ENCODE peak calls at places on chromosomes 4 and X, in ten cellular contexts. D, Z, V, I, R, M, N, U, F and J are unnamed samples.

GRCh38 chr4:44806076-44806475 is 79.7 kb upstream of the GNPDA2 start:
- DNase-seq in R (no peak), D (no peak), V (no peak), I (no peak), F (no peak), U (no peak), N (no peak), M (no peak), Z (no peak), J (no peak)

GRCh38 chr4:14906805-14907204 is 95.5 kb upstream of the CPEB2 start:
- DNase-seq in R (no peak), F (no peak), I (peak; percentile 0), N (no peak), U (no peak), Z (peak; percentile 18), D (no peak), M (peak; percentile 4), V (no peak), J (no peak)

GRCh38 chr4:168645933-168646768 is 149.3 kb downstream of the PALLD start:
- DNase-seq in I (no peak), Z (no peak), D (no peak), F (no peak), U (no peak), V (no peak), R (no peak), N (no peak), M (no peak), J (no peak)

GRCh38 chr4:36322921-36323354 is 41.5 kb downstream of the DTHD1 start:
- DNase-seq in V (no peak), U (no peak), M (no peak), I (no peak), N (no peak), D (no peak), R (no peak), F (no peak), Z (no peak), J (no peak)

GRCh38 chrX:101677028-101677427 is 17.4 kb upstream of the ARMCX2 start:
- DNase-seq in U (no peak), D (no peak), V (no peak), I (no peak), Z (no peak), R (no peak), N (no peak), F (no peak), M (no peak), J (no peak)

GRCh38 chrX:79366888-79367749 is at the start of gene ITM2A:
- DNase-seq in D (peak; percentile 7), R (peak; percentile 65), U (peak; percentile 59), M (no peak), N (no peak), Z (peak; percentile 19), I (peak; percentile 5), V (no peak), F (peak; percentile 63), J (no peak)

GRCh38 chr4:108205859-108206258 is 37.1 kb upstream of the LEF1 start:
- DNase-seq in Z (no peak), M (no peak), I (no peak), R (no peak), F (no peak), D (no peak), U (no peak), N (no peak), V (no peak), J (no peak)

GRCh38 chr4:168629561-168629960 is 132.7 kb downstream of the PALLD start:
- DNase-seq in V (no peak), D (no peak), N (no peak), F (no peak), R (no peak), U (no peak), Z (no peak), I (no peak), M (no peak), J (no peak)

GRCh38 chrX:55342533-55343501 is 78.1 kb upstream of the PAGE3 start:
- DNase-seq in R (no peak), U (no peak), M (no peak), I (peak; percentile 2), N (no peak), Z (peak; percentile 55), F (peak; percentile 18), D (peak; percentile 22), V (no peak), J (peak; percentile 22)

GRCh38 chrX:145817299-145817665 is 347 bp upstream of the SLITRK2 start:
- DNase-seq in F (no peak), D (no peak), N (no peak), R (no peak), Z (no peak), M (no peak), V (no peak), I (peak; percentile 2), U (peak; percentile 59), J (no peak)

GRCh38 chrX:139930923-139931645 is 1.8 kb downstream of the ATP11C start:
- DNase-seq in Z (peak; percentile 23), F (peak; percentile 19), U (peak; percentile 62), V (no peak), R (peak; percentile 7), I (no peak), D (peak; percentile 8), M (peak; percentile 10), N (no peak), J (peak; percentile 24)

GRCh38 chrX:124239911-124240310 is 92.5 kb upstream of the TEX13D start:
- DNase-seq in N (no peak), V (no peak), Z (no peak), R (no peak), F (no peak), U (no peak), M (no peak), D (no peak), I (no peak), J (no peak)

GRCh38 chrX:68417651-68418050 is 15.6 kb downstream of the OPHN1 start:
- DNase-seq in Z (no peak), N (no peak), M (no peak), V (no peak), U (no peak), F (no peak), R (no peak), D (no peak), I (no peak), J (no peak)

GRCh38 chr4:8507251-8507570 is 66.6 kb downstream of the TRMT44 start:
- DNase-seq in U (no peak), Z (no peak), M (no peak), I (peak; percentile 55), R (peak; percentile 48), N (peak; percentile 34), F (no peak), V (no peak), D (no peak), J (peak; percentile 63)

GRCh38 chr4:146522098-146522861 is 540 bp upstream of the SLC10A7 start:
- DNase-seq in D (peak; percentile 86), M (peak; percentile 81), N (peak; percentile 83), Z (peak; percentile 77), R (peak; percentile 87), U (peak; percentile 94), V (peak; percentile 55), F (peak; percentile 89), I (peak; percentile 82), J (peak; percentile 79)

GRCh38 chr4:152106781-152107321 is 346.0 kb upstream of the GATB start:
- DNase-seq in V (no peak), R (no peak), D (no peak), Z (no peak), N (no peak), F (no peak), I (peak; percentile 81), U (no peak), M (peak; percentile 48), J (no peak)

GRCh38 chr4:98555798-98556445 is 102.5 kb downstream of the TSPAN5 start:
- DNase-seq in Z (no peak), U (no peak), F (no peak), M (peak; percentile 47), V (no peak), N (peak; percentile 7), D (peak; percentile 74), I (peak; percentile 73), R (no peak), J (peak; percentile 49)

DNA sequence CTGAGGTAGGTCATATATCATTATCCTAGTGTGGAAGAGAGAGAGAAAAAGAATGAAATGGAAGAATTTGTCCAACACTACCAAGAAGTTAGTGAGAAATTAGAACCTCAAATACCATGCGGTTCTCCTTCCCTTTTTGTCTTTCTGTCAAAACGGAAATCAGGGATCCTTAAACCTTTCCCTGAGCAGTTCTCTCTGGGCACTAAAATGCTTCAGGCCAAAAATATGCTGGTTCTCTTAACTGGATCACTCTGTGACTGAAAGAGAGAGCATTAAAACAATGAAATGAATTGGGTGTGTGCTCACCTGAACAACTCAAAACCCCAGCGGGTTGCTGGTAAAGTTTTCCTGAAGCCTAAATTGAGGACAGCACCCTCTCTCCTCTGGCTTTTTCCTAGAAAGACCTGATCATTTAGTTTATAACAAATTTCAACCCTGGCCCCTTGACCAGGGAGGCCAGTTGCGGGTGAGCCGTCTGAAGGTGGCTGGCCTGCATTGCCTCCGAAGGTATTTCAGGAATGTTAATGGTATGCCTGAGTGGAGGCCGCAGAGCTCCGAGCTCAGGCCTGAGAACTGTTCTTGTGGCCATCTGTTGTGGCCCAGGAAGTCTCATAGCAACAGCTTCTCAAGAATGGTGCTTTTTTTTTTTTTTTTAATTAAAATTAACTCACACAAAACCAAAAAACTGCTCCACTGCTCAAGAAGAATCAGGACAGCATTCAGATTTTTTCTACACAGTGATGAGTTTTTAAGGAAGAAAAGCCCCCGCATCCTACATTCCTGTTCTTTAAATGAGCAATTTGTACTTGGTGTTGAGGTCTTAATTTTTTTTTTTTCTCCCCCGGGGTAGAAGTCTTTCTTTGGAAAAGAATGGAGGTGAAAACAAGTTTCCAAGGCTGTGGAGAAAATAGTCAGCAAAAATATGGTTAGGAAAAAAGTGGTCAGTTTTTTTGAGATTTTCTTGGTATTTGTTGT is 155.1 kb downstream of the SHROOM3 start:
- DNase-seq in F (no peak), V (peak; percentile 81), I (peak; percentile 60), R (peak; percentile 28), D (peak; percentile 93), M (peak; percentile 99), Z (peak; percentile 75), U (no peak), N (peak; percentile 93), J (peak; percentile 87)
- H3K4me3 ChIP-seq in F (peak overlapping the region; percentile 15), V (no peak overlapping the region), I (no peak overlapping the region), R (no peak overlapping the region), D (no peak overlapping the region), M (no peak overlapping the region), Z (no peak overlapping the region), U (no peak overlapping the region), N (no peak overlapping the region), J (no peak overlapping the region)

GRCh38 chrX:18410038-18410437 is 15.4 kb upstream of the CDKL5 start:
- DNase-seq in M (peak; percentile 41), U (no peak), F (no peak), Z (no peak), N (peak; percentile 14), V (no peak), I (peak; percentile 47), R (no peak), D (peak; percentile 64), J (peak; percentile 59)
- TF ChIP-seq CTCF in M (peak; percentile 19), U (no peak), F (no peak), Z (peak; percentile 48), N (peak; percentile 23), V (no peak), I (peak; percentile 20), R (no peak), D (peak; percentile 34), J (peak; percentile 38)

GRCh38 chr4:1233641-1234277 is 15.2 kb downstream of the CTBP1 start:
- DNase-seq in F (no peak), D (peak; percentile 47), Z (no peak), M (no peak), I (peak; percentile 60), U (peak; percentile 51), V (no peak), N (peak; percentile 30), R (peak; percentile 60), J (peak; percentile 44)
- H3K4me3 ChIP-seq in F (no peak overlapping the region), D (no peak overlapping the region), Z (no peak overlapping the region), M (no peak overlapping the region), I (no peak overlapping the region), U (no peak overlapping the region), V (no peak overlapping the region), N (no peak overlapping the region), R (no peak overlapping the region), J (no peak overlapping the region)

GRCh38 chr4:7244766-7245320 is 52.5 kb downstream of the SORCS2 start:
- DNase-seq in R (no peak), N (no peak), F (no peak), D (no peak), I (no peak), M (no peak), U (no peak), V (no peak), Z (no peak), J (no peak)
- TF ChIP-seq CTCF in R (no peak), N (no peak), F (no peak), D (no peak), I (no peak), M (no peak), U (no peak), V (no peak), Z (no peak), J (no peak)